ENCODE peak calls at places on chromosomes 1 and 21, in nine cellular contexts. One of them, this sample, is unnamed.

GRCh38 chr1:160220301-160220700 is 15.1 kb downstream of the PEA15 start:
- DNase-seq in activated CD4-positive, CD25-positive, alpha-beta regulatory T cell: no peak
- DNase-seq in SK-MEL-5: no peak
- DNase-seq in WTC11: no peak
- DNase-seq in EL: no peak
- DNase-seq in activated T-helper 1 cell treated with anti-CD3 and anti-CD28 coated beads, Interleukin-2, amount 50 U/mL, for 16 hours: no peak
- DNase-seq in T47D: no peak
- DNase-seq in effector memory CD4-positive, alpha-beta T cell: no peak
- DNase-seq in mesendoderm: no peak
- DNase-seq in this sample: no peak

GRCh38 chr1:110136911-110137310 is 13.4 kb upstream of the SLC6A17 start:
- DNase-seq in activated CD4-positive, CD25-positive, alpha-beta regulatory T cell: no peak
- DNase-seq in SK-MEL-5: peak; percentile 76
- DNase-seq in WTC11: peak; percentile 79
- DNase-seq in EL: no peak
- DNase-seq in activated T-helper 1 cell treated with anti-CD3 and anti-CD28 coated beads, Interleukin-2, amount 50 U/mL, for 16 hours: no peak
- DNase-seq in T47D: peak; percentile 51
- DNase-seq in effector memory CD4-positive, alpha-beta T cell: no peak
- DNase-seq in mesendoderm: peak; percentile 63
- DNase-seq in this sample: peak; percentile 46

GRCh38 chr1:228394571-228395394 is 11.9 kb downstream of the TRIM11 start:
- DNase-seq in activated CD4-positive, CD25-positive, alpha-beta regulatory T cell: no peak
- DNase-seq in SK-MEL-5: no peak
- DNase-seq in WTC11: no peak
- DNase-seq in EL: no peak
- DNase-seq in activated T-helper 1 cell treated with anti-CD3 and anti-CD28 coated beads, Interleukin-2, amount 50 U/mL, for 16 hours: no peak
- DNase-seq in T47D: no peak
- DNase-seq in effector memory CD4-positive, alpha-beta T cell: no peak
- DNase-seq in mesendoderm: no peak
- DNase-seq in this sample: no peak

GRCh38 chr1:80244366-80244765 is 1237.8 kb upstream of the ADGRL4 start:
- DNase-seq in activated CD4-positive, CD25-positive, alpha-beta regulatory T cell: no peak
- DNase-seq in SK-MEL-5: no peak
- DNase-seq in WTC11: no peak
- DNase-seq in EL: no peak
- DNase-seq in activated T-helper 1 cell treated with anti-CD3 and anti-CD28 coated beads, Interleukin-2, amount 50 U/mL, for 16 hours: no peak
- DNase-seq in T47D: no peak
- DNase-seq in effector memory CD4-positive, alpha-beta T cell: no peak
- DNase-seq in mesendoderm: no peak
- DNase-seq in this sample: no peak

GRCh38 chr1:48056365-48056764 is 59.2 kb upstream of the TRABD2B start:
- DNase-seq in activated CD4-positive, CD25-positive, alpha-beta regulatory T cell: no peak
- DNase-seq in SK-MEL-5: no peak
- DNase-seq in WTC11: no peak
- DNase-seq in EL: no peak
- DNase-seq in activated T-helper 1 cell treated with anti-CD3 and anti-CD28 coated beads, Interleukin-2, amount 50 U/mL, for 16 hours: no peak
- DNase-seq in T47D: no peak
- DNase-seq in effector memory CD4-positive, alpha-beta T cell: no peak
- DNase-seq in mesendoderm: no peak
- DNase-seq in this sample: no peak

GRCh38 chr1:161162052-161162451 is 2.8 kb downstream of the USP21 start:
- DNase-seq in activated CD4-positive, CD25-positive, alpha-beta regulatory T cell: no peak
- DNase-seq in SK-MEL-5: no peak
- DNase-seq in WTC11: no peak
- DNase-seq in EL: no peak
- DNase-seq in activated T-helper 1 cell treated with anti-CD3 and anti-CD28 coated beads, Interleukin-2, amount 50 U/mL, for 16 hours: no peak
- DNase-seq in T47D: no peak
- DNase-seq in effector memory CD4-positive, alpha-beta T cell: no peak
- DNase-seq in mesendoderm: no peak
- DNase-seq in this sample: no peak

GRCh38 chr21:37208741-37209225 is 58.4 kb downstream of the VPS26C start:
- DNase-seq in activated CD4-positive, CD25-positive, alpha-beta regulatory T cell: no peak
- DNase-seq in SK-MEL-5: no peak
- DNase-seq in WTC11: no peak
- DNase-seq in EL: no peak
- DNase-seq in activated T-helper 1 cell treated with anti-CD3 and anti-CD28 coated beads, Interleukin-2, amount 50 U/mL, for 16 hours: no peak
- DNase-seq in T47D: no peak
- DNase-seq in effector memory CD4-positive, alpha-beta T cell: no peak
- DNase-seq in mesendoderm: no peak
- DNase-seq in this sample: no peak

GRCh38 chr1:167427843-167428242 is 90.5 kb downstream of the CD247 start:
- DNase-seq in activated CD4-positive, CD25-positive, alpha-beta regulatory T cell: no peak
- DNase-seq in SK-MEL-5: no peak
- DNase-seq in WTC11: no peak
- DNase-seq in EL: no peak
- DNase-seq in activated T-helper 1 cell treated with anti-CD3 and anti-CD28 coated beads, Interleukin-2, amount 50 U/mL, for 16 hours: no peak
- DNase-seq in T47D: peak; percentile 44
- DNase-seq in effector memory CD4-positive, alpha-beta T cell: no peak
- DNase-seq in mesendoderm: no peak
- DNase-seq in this sample: no peak

GRCh38 chr1:80535446-80535845 is 1265.3 kb upstream of the ADGRL2 start:
- DNase-seq in activated CD4-positive, CD25-positive, alpha-beta regulatory T cell: no peak
- DNase-seq in SK-MEL-5: no peak
- DNase-seq in WTC11: no peak
- DNase-seq in EL: no peak
- DNase-seq in activated T-helper 1 cell treated with anti-CD3 and anti-CD28 coated beads, Interleukin-2, amount 50 U/mL, for 16 hours: no peak
- DNase-seq in T47D: no peak
- DNase-seq in effector memory CD4-positive, alpha-beta T cell: no peak
- DNase-seq in mesendoderm: no peak
- DNase-seq in this sample: no peak

GRCh38 chr1:41365772-41366427 is 4.7 kb downstream of the FOXO6 start:
- DNase-seq in activated CD4-positive, CD25-positive, alpha-beta regulatory T cell: no peak
- DNase-seq in SK-MEL-5: no peak
- DNase-seq in WTC11: peak; percentile 31
- DNase-seq in EL: no peak
- DNase-seq in activated T-helper 1 cell treated with anti-CD3 and anti-CD28 coated beads, Interleukin-2, amount 50 U/mL, for 16 hours: peak; percentile 17
- DNase-seq in T47D: peak; percentile 28
- DNase-seq in effector memory CD4-positive, alpha-beta T cell: no peak
- DNase-seq in mesendoderm: peak; percentile 40
- DNase-seq in this sample: peak; percentile 45

GRCh38 chr1:230167419-230167852 is 100.4 kb downstream of the GALNT2 start:
- DNase-seq in activated CD4-positive, CD25-positive, alpha-beta regulatory T cell: no peak
- DNase-seq in SK-MEL-5: peak; percentile 75
- DNase-seq in WTC11: peak; percentile 32
- DNase-seq in EL: peak; percentile 54
- DNase-seq in activated T-helper 1 cell treated with anti-CD3 and anti-CD28 coated beads, Interleukin-2, amount 50 U/mL, for 16 hours: no peak
- DNase-seq in T47D: peak; percentile 77
- DNase-seq in effector memory CD4-positive, alpha-beta T cell: peak; percentile 6
- DNase-seq in mesendoderm: peak; percentile 87
- DNase-seq in this sample: peak; percentile 61

GRCh38 chr1:77832889-77833288 is 53.4 kb downstream of the MIGA1 start:
- DNase-seq in activated CD4-positive, CD25-positive, alpha-beta regulatory T cell: no peak
- DNase-seq in SK-MEL-5: peak; percentile 61
- DNase-seq in WTC11: no peak
- DNase-seq in EL: peak; percentile 96
- DNase-seq in activated T-helper 1 cell treated with anti-CD3 and anti-CD28 coated beads, Interleukin-2, amount 50 U/mL, for 16 hours: no peak
- DNase-seq in T47D: peak; percentile 58
- DNase-seq in effector memory CD4-positive, alpha-beta T cell: no peak
- DNase-seq in mesendoderm: no peak
- DNase-seq in this sample: no peak

GRCh38 chr1:10033359-10033845 is 644 bp downstream of the UBE4B start:
- DNase-seq in activated CD4-positive, CD25-positive, alpha-beta regulatory T cell: no peak
- DNase-seq in SK-MEL-5: peak; percentile 47
- DNase-seq in WTC11: peak; percentile 25
- DNase-seq in EL: peak; percentile 48
- DNase-seq in activated T-helper 1 cell treated with anti-CD3 and anti-CD28 coated beads, Interleukin-2, amount 50 U/mL, for 16 hours: no peak
- DNase-seq in T47D: peak; percentile 55
- DNase-seq in effector memory CD4-positive, alpha-beta T cell: no peak
- DNase-seq in mesendoderm: peak; percentile 80
- DNase-seq in this sample: no peak

GRCh38 chr1:5709976-5710375 is 282.2 kb downstream of the NPHP4 start:
- DNase-seq in activated CD4-positive, CD25-positive, alpha-beta regulatory T cell: no peak
- DNase-seq in SK-MEL-5: no peak
- DNase-seq in WTC11: no peak
- DNase-seq in EL: no peak
- DNase-seq in activated T-helper 1 cell treated with anti-CD3 and anti-CD28 coated beads, Interleukin-2, amount 50 U/mL, for 16 hours: no peak
- DNase-seq in T47D: no peak
- DNase-seq in effector memory CD4-positive, alpha-beta T cell: no peak
- DNase-seq in mesendoderm: no peak
- DNase-seq in this sample: no peak

GRCh38 chr1:48878191-48878940 is 101.7 kb upstream of the BEND5 start:
- DNase-seq in activated CD4-positive, CD25-positive, alpha-beta regulatory T cell: no peak
- DNase-seq in SK-MEL-5: no peak
- DNase-seq in WTC11: no peak
- DNase-seq in EL: peak; percentile 72
- DNase-seq in activated T-helper 1 cell treated with anti-CD3 and anti-CD28 coated beads, Interleukin-2, amount 50 U/mL, for 16 hours: no peak
- DNase-seq in T47D: no peak
- DNase-seq in effector memory CD4-positive, alpha-beta T cell: no peak
- DNase-seq in mesendoderm: peak; percentile 45
- DNase-seq in this sample: no peak

GRCh38 chr1:245495681-245496080 is 340.9 kb downstream of the KIF26B start:
- DNase-seq in activated CD4-positive, CD25-positive, alpha-beta regulatory T cell: no peak
- DNase-seq in SK-MEL-5: no peak
- DNase-seq in WTC11: no peak
- DNase-seq in EL: no peak
- DNase-seq in activated T-helper 1 cell treated with anti-CD3 and anti-CD28 coated beads, Interleukin-2, amount 50 U/mL, for 16 hours: no peak
- DNase-seq in T47D: no peak
- DNase-seq in effector memory CD4-positive, alpha-beta T cell: no peak
- DNase-seq in mesendoderm: no peak
- DNase-seq in this sample: no peak

GRCh38 chr1:60255565-60255964 is 182.0 kb upstream of the C1orf87 start:
- DNase-seq in activated CD4-positive, CD25-positive, alpha-beta regulatory T cell: no peak
- DNase-seq in SK-MEL-5: no peak
- DNase-seq in WTC11: no peak
- DNase-seq in EL: peak; percentile 36
- DNase-seq in activated T-helper 1 cell treated with anti-CD3 and anti-CD28 coated beads, Interleukin-2, amount 50 U/mL, for 16 hours: no peak
- DNase-seq in T47D: no peak
- DNase-seq in effector memory CD4-positive, alpha-beta T cell: no peak
- DNase-seq in mesendoderm: no peak
- DNase-seq in this sample: no peak

GRCh38 chr1:41783189-41783639 is 135.5 kb downstream of the HIVEP3 start:
- DNase-seq in activated CD4-positive, CD25-positive, alpha-beta regulatory T cell: no peak
- DNase-seq in SK-MEL-5: no peak
- DNase-seq in WTC11: no peak
- DNase-seq in EL: peak; percentile 93
- DNase-seq in activated T-helper 1 cell treated with anti-CD3 and anti-CD28 coated beads, Interleukin-2, amount 50 U/mL, for 16 hours: no peak
- DNase-seq in T47D: no peak
- DNase-seq in effector memory CD4-positive, alpha-beta T cell: no peak
- DNase-seq in mesendoderm: no peak
- DNase-seq in this sample: no peak

GRCh38 chr1:154874465-154874864 is 4.4 kb upstream of the KCNN3 start:
- DNase-seq in activated CD4-positive, CD25-positive, alpha-beta regulatory T cell: no peak
- DNase-seq in SK-MEL-5: no peak
- DNase-seq in WTC11: no peak
- DNase-seq in EL: no peak
- DNase-seq in activated T-helper 1 cell treated with anti-CD3 and anti-CD28 coated beads, Interleukin-2, amount 50 U/mL, for 16 hours: no peak
- DNase-seq in T47D: no peak
- DNase-seq in effector memory CD4-positive, alpha-beta T cell: no peak
- DNase-seq in mesendoderm: no peak
- DNase-seq in this sample: no peak

GRCh38 chr1:84598418-84598817 is 24.2 kb upstream of the CTBS start:
- DNase-seq in activated CD4-positive, CD25-positive, alpha-beta regulatory T cell: no peak
- DNase-seq in SK-MEL-5: no peak
- DNase-seq in WTC11: no peak
- DNase-seq in EL: no peak
- DNase-seq in activated T-helper 1 cell treated with anti-CD3 and anti-CD28 coated beads, Interleukin-2, amount 50 U/mL, for 16 hours: no peak
- DNase-seq in T47D: no peak
- DNase-seq in effector memory CD4-positive, alpha-beta T cell: no peak
- DNase-seq in mesendoderm: no peak
- DNase-seq in this sample: no peak

GRCh38 chr1:41626616-41627375 is 142.3 kb upstream of the EDN2 start:
- DNase-seq in activated CD4-positive, CD25-positive, alpha-beta regulatory T cell: no peak
- DNase-seq in SK-MEL-5: no peak
- DNase-seq in WTC11: no peak
- DNase-seq in EL: peak; percentile 77
- DNase-seq in activated T-helper 1 cell treated with anti-CD3 and anti-CD28 coated beads, Interleukin-2, amount 50 U/mL, for 16 hours: peak; percentile 12
- DNase-seq in T47D: no peak
- DNase-seq in effector memory CD4-positive, alpha-beta T cell: no peak
- DNase-seq in mesendoderm: no peak
- DNase-seq in this sample: no peak

GRCh38 chr1:75916834-75917233 is 15.4 kb downstream of the ASB17 start:
- DNase-seq in activated CD4-positive, CD25-positive, alpha-beta regulatory T cell: no peak
- DNase-seq in SK-MEL-5: no peak
- DNase-seq in WTC11: no peak
- DNase-seq in EL: no peak
- DNase-seq in activated T-helper 1 cell treated with anti-CD3 and anti-CD28 coated beads, Interleukin-2, amount 50 U/mL, for 16 hours: no peak
- DNase-seq in T47D: no peak
- DNase-seq in effector memory CD4-positive, alpha-beta T cell: no peak
- DNase-seq in mesendoderm: no peak
- DNase-seq in this sample: no peak

GRCh38 chr1:22472596-22472995 is 20.9 kb downstream of the ZBTB40 start:
- DNase-seq in activated CD4-positive, CD25-positive, alpha-beta regulatory T cell: no peak
- DNase-seq in SK-MEL-5: no peak
- DNase-seq in WTC11: no peak
- DNase-seq in EL: peak; percentile 35
- DNase-seq in activated T-helper 1 cell treated with anti-CD3 and anti-CD28 coated beads, Interleukin-2, amount 50 U/mL, for 16 hours: no peak
- DNase-seq in T47D: peak; percentile 99
- DNase-seq in effector memory CD4-positive, alpha-beta T cell: no peak
- DNase-seq in mesendoderm: no peak
- DNase-seq in this sample: no peak

GRCh38 chr1:33410091-33410701 is 20.7 kb downstream of the PHC2 start:
- DNase-seq in activated CD4-positive, CD25-positive, alpha-beta regulatory T cell: no peak
- DNase-seq in SK-MEL-5: peak; percentile 32
- DNase-seq in WTC11: no peak
- DNase-seq in EL: peak; percentile 30
- DNase-seq in activated T-helper 1 cell treated with anti-CD3 and anti-CD28 coated beads, Interleukin-2, amount 50 U/mL, for 16 hours: no peak
- DNase-seq in T47D: no peak
- DNase-seq in effector memory CD4-positive, alpha-beta T cell: no peak
- DNase-seq in mesendoderm: no peak
- DNase-seq in this sample: no peak

GRCh38 chr1:104028670-104029069 is 279.0 kb downstream of the AMY1C start:
- DNase-seq in activated CD4-positive, CD25-positive, alpha-beta regulatory T cell: no peak
- DNase-seq in SK-MEL-5: no peak
- DNase-seq in WTC11: no peak
- DNase-seq in EL: no peak
- DNase-seq in activated T-helper 1 cell treated with anti-CD3 and anti-CD28 coated beads, Interleukin-2, amount 50 U/mL, for 16 hours: no peak
- DNase-seq in T47D: no peak
- DNase-seq in effector memory CD4-positive, alpha-beta T cell: no peak
- DNase-seq in mesendoderm: no peak
- DNase-seq in this sample: no peak

GRCh38 chr21:39086547-39086946 is 96.7 kb downstream of the PSMG1 start:
- DNase-seq in activated CD4-positive, CD25-positive, alpha-beta regulatory T cell: no peak
- DNase-seq in SK-MEL-5: no peak
- DNase-seq in WTC11: no peak
- DNase-seq in EL: no peak
- DNase-seq in activated T-helper 1 cell treated with anti-CD3 and anti-CD28 coated beads, Interleukin-2, amount 50 U/mL, for 16 hours: no peak
- DNase-seq in T47D: no peak
- DNase-seq in effector memory CD4-positive, alpha-beta T cell: no peak
- DNase-seq in mesendoderm: no peak
- DNase-seq in this sample: no peak

GRCh38 chr21:31386006-31386405 is 41.9 kb upstream of the TIAM1 start:
- DNase-seq in activated CD4-positive, CD25-positive, alpha-beta regulatory T cell: no peak
- DNase-seq in SK-MEL-5: no peak
- DNase-seq in WTC11: no peak
- DNase-seq in EL: no peak
- DNase-seq in activated T-helper 1 cell treated with anti-CD3 and anti-CD28 coated beads, Interleukin-2, amount 50 U/mL, for 16 hours: no peak
- DNase-seq in T47D: no peak
- DNase-seq in effector memory CD4-positive, alpha-beta T cell: no peak
- DNase-seq in mesendoderm: no peak
- DNase-seq in this sample: no peak

GRCh38 chr1:220983877-220984635 is 104.8 kb downstream of the HLX start:
- DNase-seq in activated CD4-positive, CD25-positive, alpha-beta regulatory T cell: no peak
- DNase-seq in SK-MEL-5: peak; percentile 14
- DNase-seq in WTC11: peak; percentile 65
- DNase-seq in EL: no peak
- DNase-seq in activated T-helper 1 cell treated with anti-CD3 and anti-CD28 coated beads, Interleukin-2, amount 50 U/mL, for 16 hours: no peak
- DNase-seq in T47D: peak; percentile 17
- DNase-seq in effector memory CD4-positive, alpha-beta T cell: no peak
- DNase-seq in mesendoderm: peak; percentile 46
- DNase-seq in this sample: no peak

GRCh38 chr1:169515641-169516040 is 29.9 kb upstream of the SLC19A2 start:
- DNase-seq in activated CD4-positive, CD25-positive, alpha-beta regulatory T cell: no peak
- DNase-seq in SK-MEL-5: no peak
- DNase-seq in WTC11: no peak
- DNase-seq in EL: no peak
- DNase-seq in activated T-helper 1 cell treated with anti-CD3 and anti-CD28 coated beads, Interleukin-2, amount 50 U/mL, for 16 hours: no peak
- DNase-seq in T47D: no peak
- DNase-seq in effector memory CD4-positive, alpha-beta T cell: no peak
- DNase-seq in mesendoderm: no peak
- DNase-seq in this sample: no peak